ENCODE peak calls at places on chromosomes 11 and 22, in four cellular contexts. W is EH, H is OCI-LY7, X is germinal center. K is an unnamed sample.

GRCh38 chr11:28833670-28834069 is 725.5 kb downstream of the METTL15 start:
- DNase-seq in W (peak), H (no peak), X (no peak), K (no peak)

GRCh38 chr11:87778341-87778740 is 396.9 kb downstream of the RAB38 start:
- DNase-seq in H (no peak), X (no peak), W (no peak), K (no peak)

GRCh38 chr11:7546324-7546791 is 32.6 kb downstream of the PPFIBP2 start:
- DNase-seq in W (peak), X (no peak), H (no peak), K (no peak)

GRCh38 chr11:2397005-2397404 is 3.5 kb upstream of the TSSC4 start:
- DNase-seq in H (no peak), X (no peak), W (no peak), K (no peak)

GRCh38 chr11:113681711-113682410 is 24.2 kb downstream of the TMPRSS5 start:
- DNase-seq in H (no peak), X (no peak), W (no peak), K (no peak)

GRCh38 chr11:133137939-133138338 is 394.4 kb downstream of the OPCML start:
- DNase-seq in W (no peak), X (no peak), H (no peak), K (no peak)

GRCh38 chr11:46520971-46521745 is 72.7 kb downstream of the AMBRA1 start:
- DNase-seq in H (no peak), W (peak), X (no peak), K (no peak)

GRCh38 chr22:35752172-35752832 is 34.6 kb downstream of the APOL5 start:
- DNase-seq in W (no peak), X (peak), H (peak), K (no peak)

GRCh38 chr11:121550247-121551132 is 97.7 kb upstream of the SORL1-AS1 start:
- DNase-seq in H (no peak), W (no peak), X (no peak), K (no peak)

GRCh38 chr11:106077609-106078517 is at the start of gene AASDHPPT:
- DNase-seq in W (peak), X (no peak), H (peak), K (no peak)

GRCh38 chr11:12675951-12676711 is 1.9 kb downstream of the TEAD1 start:
- DNase-seq in X (no peak), W (peak), H (peak), K (peak)

GRCh38 chr11:75352417-75353206 is 1.2 kb upstream of the ARRB1 start:
- DNase-seq in W (no peak), H (no peak), X (no peak), K (peak)

GRCh38 chr11:63553759-63554158 is 9.4 kb downstream of the PLAAT2 start:
- DNase-seq in X (no peak), H (peak), W (peak), K (peak)

GRCh38 chr11:76510060-76511047 is 65.5 kb downstream of the EMSY start:
- DNase-seq in W (peak), X (no peak), H (no peak), K (no peak)

GRCh38 chr11:66858939-66859685 is 2.2 kb downstream of the LRFN4 start:
- DNase-seq in H (peak), X (no peak), W (no peak), K (no peak)

GRCh38 chr22:39943366-39943765 is 16.8 kb upstream of the TMA7B start:
- DNase-seq in W (no peak), H (peak), X (no peak), K (no peak)

GRCh38 chr11:47991894-47992293 is 11.5 kb downstream of the PTPRJ start:
- DNase-seq in H (no peak), W (no peak), X (no peak), K (no peak)

GRCh38 chr11:102730036-102730815 is 5.5 kb upstream of the MMP8 start:
- DNase-seq in W (peak), H (no peak), X (no peak), K (no peak)

GRCh38 chr22:48662476-48663150 is 1165.1 kb downstream of the BRD1 start:
- DNase-seq in W (no peak), H (no peak), X (no peak), K (no peak)

GRCh38 chr11:134691985-134692384 is 279.9 kb upstream of the B3GAT1 start:
- DNase-seq in X (no peak), W (no peak), H (no peak), K (no peak)

GRCh38 chr22:50342651-50343540 is at the start of gene PPP6R2:
- DNase-seq in X (peak), W (peak), H (peak), K (peak)

GRCh38 chr11:44324787-44325525 is 15.0 kb upstream of the ALX4 start:
- DNase-seq in H (no peak), W (peak), X (no peak), K (no peak)

GRCh38 chr11:62370743-62371440 is 33.6 kb downstream of the ASRGL1 start:
- DNase-seq in W (peak), H (no peak), X (no peak), K (no peak)

K was measured in GM13977.